ENCODE peak calls at places on chromosomes 4 and X, in eight cellular contexts. P, O, I, L, D, T, S and V are unnamed samples.
A peak's percentile ranks its signal among the peaks of the same experiment; 100 is the strongest.

GRCh38 chr4:13331827-13332226 is 152.3 kb downstream of the RAB28 start:
- DNase-seq in T (no peak), L (no peak), S (no peak), I (no peak), D (no peak), P (no peak), O (no peak), V (no peak)

GRCh38 chr4:116358633-116359222 is 726.6 kb downstream of the TRAM1L1 start:
- DNase-seq in P (peak; percentile 90), O (no peak), L (peak; percentile 43), T (peak; percentile 72), I (no peak), S (no peak), D (no peak), V (no peak)

GRCh38 chrX:40845331-40845911 is 110.1 kb upstream of the MED14 start:
- DNase-seq in L (peak; percentile 95), I (no peak), T (peak; percentile 94), S (no peak), D (peak; percentile 25), P (peak; percentile 69), O (no peak), V (no peak)

GRCh38 chr4:83128235-83128929 is 13.9 kb upstream of the PLAC8 start:
- DNase-seq in P (no peak), D (no peak), T (peak; percentile 90), I (no peak), O (no peak), L (peak; percentile 90), S (no peak), V (no peak)

GRCh38 chrX:65697173-65697572 is 29.7 kb downstream of the MSN start:
- DNase-seq in I (no peak), P (peak; percentile 57), S (no peak), O (no peak), D (no peak), T (peak; percentile 80), L (peak; percentile 79), V (no peak)

GRCh38 chrX:56738670-56739069 is 9.6 kb downstream of the NBDY start:
- DNase-seq in L (no peak), D (no peak), P (no peak), O (no peak), I (no peak), S (no peak), T (peak; percentile 16), V (no peak)

GRCh38 chr4:174503079-174503724 is 19.1 kb downstream of the HPGD start:
- DNase-seq in L (no peak), I (no peak), T (peak; percentile 68), P (no peak), D (no peak), O (no peak), S (no peak), V (no peak)

GRCh38 chr4:71338846-71339593 is at the start of gene SLC4A4:
- DNase-seq in I (no peak), D (no peak), L (peak; percentile 91), P (no peak), O (no peak), T (peak; percentile 80), S (no peak), V (no peak)

GRCh38 chrX:13258725-13259124 is 61.1 kb downstream of the ATXN3L start:
- DNase-seq in S (no peak), D (no peak), O (no peak), T (no peak), P (no peak), I (no peak), L (no peak), V (no peak)

GRCh38 chr4:35105486-35105885 is 1138.8 kb downstream of the ARAP2 start:
- DNase-seq in D (no peak), O (no peak), L (no peak), P (no peak), S (no peak), I (no peak), T (no peak), V (no peak)

GRCh38 chrX:155216940-155217450 is 735 bp downstream of the VBP1 start:
- DNase-seq in S (no peak), T (peak; percentile 40), L (peak; percentile 4), I (no peak), D (no peak), O (no peak), P (no peak), V (no peak)

GRCh38 chr4:5993063-5993745 is 25.0 kb downstream of the C4orf50 start:
- DNase-seq in S (peak; percentile 50), D (no peak), P (no peak), O (no peak), T (no peak), I (no peak), L (no peak), V (no peak)

GRCh38 chr4:87118826-87119225 is 101.6 kb downstream of the KLHL8 start:
- DNase-seq in S (no peak), D (no peak), P (peak; percentile 55), L (peak; percentile 93), I (no peak), O (no peak), T (peak; percentile 27), V (no peak)
- H3K4me1 ChIP-seq in S (peaks cover 45% of the 10 kb centered on the region), D (peaks cover 52% of the 10 kb centered on the region), P (peaks cover 2% of the 10 kb centered on the region), L (peaks cover 28% of the 10 kb centered on the region), I (peaks cover 38% of the 10 kb centered on the region), O (no peaks in the 10 kb centered on the region), T (peaks cover 9% of the 10 kb centered on the region), V (no peaks in the 10 kb centered on the region)

GRCh38 chr4:37749398-37749988 is 63.3 kb upstream of the RELL1 start:
- DNase-seq in O (no peak), D (no peak), P (no peak), L (no peak), T (no peak), S (no peak), I (no peak), V (no peak)
- H3K4me1 ChIP-seq in O (peaks cover 6% of the 10 kb centered on the region), D (no peaks in the 10 kb centered on the region), P (no peaks in the 10 kb centered on the region), L (no peaks in the 10 kb centered on the region), T (no peaks in the 10 kb centered on the region), S (no peaks in the 10 kb centered on the region), I (peaks cover 25% of the 10 kb centered on the region), V (peaks cover 15% of the 10 kb centered on the region)

GRCh38 chr4:8559011-8559410 is 21.2 kb upstream of the GPR78 start:
- DNase-seq in P (no peak), L (no peak), S (no peak), D (no peak), I (no peak), T (no peak), O (no peak), V (no peak)

GRCh38 chr4:8557151-8558076 is 22.8 kb upstream of the GPR78 start:
- DNase-seq in I (no peak), L (no peak), T (no peak), D (no peak), P (no peak), S (no peak), O (no peak), V (no peak)

GRCh38 chr4:8559524-8560264 is 20.5 kb upstream of the GPR78 start:
- DNase-seq in I (no peak), D (no peak), T (no peak), S (no peak), L (no peak), P (peak; percentile 89), O (no peak), V (no peak)

GRCh38 chr4:8556341-8557150 is 23.6 kb upstream of the GPR78 start:
- DNase-seq in I (no peak), T (peak; percentile 46), S (no peak), P (peak; percentile 65), O (no peak), D (no peak), L (no peak), V (no peak)

DNA sequence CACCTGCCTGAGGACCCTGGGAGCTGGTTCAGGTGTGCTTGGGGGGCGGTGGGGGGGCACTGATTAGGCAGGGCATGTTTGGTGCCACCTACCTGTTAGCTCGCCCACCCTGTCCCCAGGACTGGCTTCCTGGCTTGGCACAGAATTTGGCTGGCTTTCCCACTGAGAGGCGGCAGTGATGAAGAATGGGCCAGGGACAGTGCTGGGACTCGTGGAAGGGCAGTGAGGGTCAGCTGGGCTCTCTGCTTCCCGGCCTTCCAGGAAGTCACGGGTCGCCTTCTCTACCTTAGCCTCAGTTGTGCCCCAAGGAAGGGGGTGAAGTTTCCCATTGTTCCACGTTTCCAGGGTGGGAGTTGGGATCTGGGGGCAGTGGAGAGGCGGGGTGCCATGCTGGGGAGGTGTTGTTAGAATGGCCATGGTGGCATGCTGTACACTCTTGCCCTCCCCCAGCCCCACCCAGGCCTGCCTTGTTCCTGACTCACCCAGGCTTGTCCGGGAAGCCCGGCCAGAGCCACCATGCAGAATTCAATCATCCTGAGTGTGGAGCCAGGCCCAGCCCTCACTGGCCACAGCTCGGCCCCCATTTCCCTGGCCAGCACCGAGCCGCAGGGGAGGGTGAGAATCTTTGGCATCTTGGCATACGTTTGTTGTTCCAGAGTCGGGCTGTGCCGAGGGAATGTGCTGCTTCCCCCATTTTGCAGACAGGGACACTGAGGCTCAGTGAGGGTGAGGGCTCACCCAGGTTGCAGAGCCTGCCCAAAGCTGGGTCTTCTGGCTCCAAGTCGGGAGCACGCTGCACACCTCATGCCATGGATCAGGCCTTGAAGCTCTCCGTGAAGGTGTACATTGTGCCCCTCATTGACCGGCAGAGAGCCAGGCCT is 21.9 kb upstream of the GPR78 start:
- DNase-seq in S (no peak), O (no peak), I (no peak), P (no peak), D (no peak), T (peak; percentile 85), L (no peak), V (no peak)
- H3K4me1 ChIP-seq in S (no peaks in the 10 kb centered on the region), O (no peaks in the 10 kb centered on the region), I (no peaks in the 10 kb centered on the region), P (peaks cover 13% of the 10 kb centered on the region), D (no peaks in the 10 kb centered on the region), T (peaks cover 22% of the 10 kb centered on the region), L (peaks cover 4% of the 10 kb centered on the region), V (no peaks in the 10 kb centered on the region)

GRCh38 chr4:88812976-88813375 is 115.3 kb upstream of the NAP1L5 start:
- DNase-seq in O (no peak), D (no peak), S (no peak), I (no peak), L (no peak), P (no peak), T (no peak), V (no peak)

GRCh38 chr4:88811904-88812303 is 114.3 kb upstream of the NAP1L5 start:
- DNase-seq in D (no peak), L (no peak), P (no peak), S (no peak), I (no peak), O (no peak), T (no peak), V (no peak)

GRCh38 chr4:88812420-88812819 is 114.8 kb upstream of the NAP1L5 start:
- DNase-seq in P (peak; percentile 22), O (no peak), I (no peak), S (no peak), L (no peak), T (no peak), D (no peak), V (no peak)

GRCh38 chr4:88807499-88807898 is 109.9 kb upstream of the NAP1L5 start:
- DNase-seq in S (no peak), I (no peak), D (no peak), P (no peak), L (no peak), T (no peak), O (no peak), V (no peak)

DNA sequence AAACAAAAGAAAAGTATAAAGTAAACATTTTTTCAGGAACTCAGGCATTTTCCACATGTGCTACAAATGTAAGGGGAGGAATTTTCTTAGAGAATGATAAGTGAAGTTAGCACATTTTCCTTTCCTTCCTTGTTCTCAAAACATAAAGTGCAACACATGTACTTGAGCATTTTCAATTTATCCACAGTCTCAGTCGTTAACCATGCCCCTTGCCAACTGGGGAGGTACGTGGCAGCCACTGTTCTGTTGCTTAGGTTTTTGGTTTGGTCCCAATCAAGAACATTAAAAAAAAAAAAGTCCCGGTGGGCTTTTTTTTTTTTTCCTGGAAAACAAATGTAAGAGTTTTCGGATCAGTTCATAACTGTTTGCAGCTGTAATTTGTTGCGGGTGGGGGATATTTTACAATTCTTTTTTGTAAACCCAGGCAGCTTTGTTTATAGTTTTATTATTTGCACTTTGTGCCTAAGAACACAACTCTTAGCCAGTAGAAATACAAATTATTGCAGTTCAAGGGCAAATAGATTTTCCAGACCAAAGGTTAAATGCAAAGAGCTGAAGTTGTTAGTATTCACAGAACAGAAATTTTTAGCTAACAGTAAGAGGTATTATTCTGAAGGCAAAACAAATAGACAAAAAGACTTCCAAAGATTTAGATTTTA is 112.1 kb upstream of the NAP1L5 start:
- DNase-seq in L (no peak), T (peak; percentile 36), I (no peak), D (no peak), P (no peak), S (no peak), O (no peak), V (no peak)
- H3K4me1 ChIP-seq in L (no peaks in the 10 kb centered on the region), T (peaks cover 6% of the 10 kb centered on the region), I (peaks cover 18% of the 10 kb centered on the region), D (peaks cover 46% of the 10 kb centered on the region), P (no peaks in the 10 kb centered on the region), S (peaks cover 20% of the 10 kb centered on the region), O (no peaks in the 10 kb centered on the region), V (no peaks in the 10 kb centered on the region)